ENCODE peak calls at places on chromosomes 2 and 18, in nine cellular contexts. K, C, T, Q, S, G, V, E and W are unnamed samples.

GRCh38 chr2:54740333-54740732 is 16.9 kb downstream of the EML6 start:
- DNase-seq in K (no peak), S (no peak), G (no peak), C (no peak), E (no peak), T (no peak), V (no peak), Q (no peak), W (no peak)

GRCh38 chr2:108640731-108641130 is 78.6 kb upstream of the RANBP2 start:
- DNase-seq in K (no peak), G (peak), C (peak), V (peak), Q (no peak), T (no peak), S (peak), E (peak), W (peak)

GRCh38 chr18:22434973-22435608 is 17.4 kb upstream of the CTAGE1 start:
- DNase-seq in V (peak), E (peak), T (no peak), Q (no peak), S (peak), C (peak), G (no peak), K (no peak), W (peak)

GRCh38 chr2:23120161-23120560 is 264.8 kb upstream of the KLHL29 start:
- DNase-seq in G (no peak), S (no peak), K (no peak), C (no peak), V (no peak), Q (no peak), T (no peak), E (no peak), W (no peak)

GRCh38 chr2:170022692-170023091 is 155.3 kb upstream of the MYO3B start:
- DNase-seq in T (no peak), G (no peak), C (peak), S (no peak), V (peak), E (peak), Q (no peak), K (no peak), W (peak)

GRCh38 chr2:100008960-100009359 is 133.4 kb downstream of the AFF3 start:
- DNase-seq in C (peak), E (peak), V (peak), S (no peak), T (no peak), Q (no peak), G (no peak), K (no peak), W (no peak)

GRCh38 chr18:13252696-13253410 is 34.3 kb downstream of the LDLRAD4 start:
- DNase-seq in Q (peak), G (no peak), V (no peak), K (no peak), S (no peak), T (no peak), E (no peak), C (no peak), W (no peak)

GRCh38 chr2:22153974-22154373 is 1030.2 kb downstream of the TDRD15 start:
- DNase-seq in S (no peak), E (no peak), Q (no peak), V (no peak), C (no peak), G (no peak), T (no peak), K (no peak), W (no peak)

GRCh38 chr2:171726841-171727460 is 39.7 kb downstream of the DYNC1I2 start:
- DNase-seq in Q (no peak), E (no peak), S (no peak), C (peak), K (no peak), T (no peak), G (no peak), V (peak), W (peak)

GRCh38 chr2:6186332-6187100 is 494.3 kb downstream of the SOX11 start:
- DNase-seq in G (peak), Q (no peak), T (peak), C (peak), V (no peak), S (no peak), E (peak), K (no peak), W (no peak)

GRCh38 chr2:188870289-188870688 is 103.9 kb upstream of the COL3A1 start:
- DNase-seq in V (peak), T (no peak), K (no peak), S (no peak), C (peak), G (no peak), Q (no peak), E (peak), W (peak)

DNA sequence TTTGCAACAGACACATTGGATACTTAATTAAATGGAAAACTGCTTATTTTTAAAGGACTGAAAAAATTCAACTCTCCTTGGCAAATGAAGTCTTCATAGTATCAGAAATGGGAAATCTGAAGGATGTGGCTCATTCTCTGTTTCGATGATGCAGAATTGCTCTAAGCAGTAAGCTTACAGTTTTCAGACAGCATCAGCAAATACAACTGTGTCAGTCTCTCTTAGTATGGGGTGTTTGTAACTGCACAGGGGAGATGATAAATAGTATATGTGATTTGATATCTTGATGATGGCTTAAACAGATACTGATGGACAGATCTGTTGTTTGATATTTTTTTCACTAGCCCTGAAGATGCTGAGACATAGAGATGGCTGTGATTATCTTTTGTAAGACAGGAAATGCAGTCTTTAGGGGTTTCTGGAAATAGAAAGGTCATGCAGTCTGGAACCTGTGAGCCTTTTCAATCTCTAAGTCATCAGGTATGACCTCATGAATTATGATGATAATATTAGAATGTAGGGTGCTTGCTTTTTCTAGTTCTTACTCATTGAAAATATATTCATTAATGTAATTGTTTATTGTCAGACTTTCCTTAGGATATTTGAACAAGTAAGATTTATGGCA is 84.2 kb downstream of the SLC4A10 start:
- DNase-seq in G (no peak), C (no peak), K (no peak), T (no peak), Q (no peak), S (no peak), V (no peak), E (peak), W (no peak)
- H3K4me3 ChIP-seq in G (no peak), C (no peak), K (no peak), T (no peak), Q (no peak), S (no peak), V (no peak), E (no peak), W (no peak)

GRCh38 chr2:216575465-216575864 is 57.8 kb upstream of the IGFBP2 start:
- DNase-seq in T (no peak), Q (no peak), K (no peak), G (no peak), V (no peak), E (no peak), S (no peak), C (no peak), W (no peak)

GRCh38 chr2:216574046-216574445 is 59.2 kb upstream of the IGFBP2 start:
- DNase-seq in Q (no peak), E (no peak), V (no peak), K (no peak), T (no peak), C (peak), S (no peak), G (no peak), W (peak)

GRCh38 chr2:216572582-216573578 is 60.3 kb upstream of the IGFBP2 start:
- DNase-seq in T (peak), Q (no peak), S (peak), E (no peak), G (no peak), C (peak), V (peak), K (no peak), W (peak)

GRCh38 chr2:216576611-216577010 is 56.6 kb upstream of the IGFBP2 start:
- DNase-seq in G (no peak), V (no peak), C (no peak), S (no peak), T (no peak), E (no peak), K (no peak), Q (no peak), W (no peak)

DNA sequence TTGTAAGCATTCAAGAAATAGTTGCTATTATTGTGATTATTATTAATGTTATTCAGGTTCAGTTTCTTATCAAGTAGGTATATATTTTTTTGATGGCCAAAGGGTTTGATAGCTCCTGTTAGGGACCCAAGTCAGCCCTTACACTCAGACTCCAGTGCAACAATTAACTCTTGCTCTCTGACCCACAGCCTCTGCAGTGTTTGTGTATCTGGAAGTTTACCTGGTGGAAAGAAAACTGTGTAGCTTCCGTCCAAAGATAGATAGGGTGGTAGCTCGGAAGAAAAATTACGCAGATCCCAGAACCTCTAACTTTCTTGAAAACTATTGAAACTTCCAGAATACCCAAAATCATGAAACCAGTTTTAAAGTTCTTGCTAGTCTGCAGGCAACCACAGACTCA is 58.6 kb upstream of the IGFBP2 start:
- DNase-seq in C (no peak), T (no peak), Q (no peak), V (no peak), K (no peak), S (no peak), G (no peak), E (no peak), W (no peak)
- TF ChIP-seq CTCF in C (no peak), T (no peak), Q (no peak), V (no peak), K (no peak), S (no peak), G (no peak), E (no peak), W (no peak)

GRCh38 chr2:203869610-203870042 is 2.1 kb downstream of the CTLA4 start:
- DNase-seq in Q (no peak), E (no peak), K (no peak), T (no peak), G (no peak), C (no peak), V (no peak), S (no peak), W (no peak)

GRCh38 chr2:203870481-203870880 is 2.9 kb downstream of the CTLA4 start:
- DNase-seq in Q (no peak), E (no peak), T (no peak), V (no peak), G (no peak), C (no peak), S (no peak), K (no peak), W (no peak)

GRCh38 chr2:203871371-203871983 is 3.9 kb downstream of the CTLA4 start:
- DNase-seq in G (no peak), S (no peak), C (no peak), T (no peak), V (no peak), Q (no peak), K (no peak), E (no peak), W (no peak)

GRCh38 chr2:203869207-203869606 is 1.6 kb downstream of the CTLA4 start:
- DNase-seq in V (no peak), G (no peak), K (no peak), T (no peak), S (no peak), C (no peak), E (no peak), Q (no peak), W (no peak)

GRCh38 chr2:203870942-203871341 is 3.4 kb downstream of the CTLA4 start:
- DNase-seq in C (no peak), E (no peak), K (no peak), S (no peak), G (no peak), V (no peak), T (no peak), Q (no peak), W (no peak)
- H3K4me3 ChIP-seq in C (no peak), E (no peak), K (no peak), S (no peak), G (no peak), V (no peak), T (no peak), Q (no peak), W (no peak)

GRCh38 chr2:231100990-231101389 is 23.9 kb downstream of the HTR2B start:
- DNase-seq in G (no peak), C (no peak), V (no peak), K (no peak), E (no peak), T (no peak), Q (no peak), S (no peak), W (no peak)

GRCh38 chr2:231104115-231104713 is 20.6 kb downstream of the HTR2B start:
- DNase-seq in T (peak), S (peak), Q (no peak), V (peak), E (peak), C (peak), G (peak), K (peak), W (peak)

GRCh38 chr2:231102772-231103171 is 22.1 kb downstream of the HTR2B start:
- DNase-seq in C (peak), V (no peak), S (no peak), K (no peak), T (no peak), G (no peak), Q (no peak), E (peak), W (peak)

GRCh38 chr2:231094671-231095346 is 30.0 kb downstream of the HTR2B start:
- DNase-seq in E (no peak), K (no peak), G (no peak), C (no peak), Q (no peak), S (no peak), V (no peak), T (no peak), W (no peak)

DNA sequence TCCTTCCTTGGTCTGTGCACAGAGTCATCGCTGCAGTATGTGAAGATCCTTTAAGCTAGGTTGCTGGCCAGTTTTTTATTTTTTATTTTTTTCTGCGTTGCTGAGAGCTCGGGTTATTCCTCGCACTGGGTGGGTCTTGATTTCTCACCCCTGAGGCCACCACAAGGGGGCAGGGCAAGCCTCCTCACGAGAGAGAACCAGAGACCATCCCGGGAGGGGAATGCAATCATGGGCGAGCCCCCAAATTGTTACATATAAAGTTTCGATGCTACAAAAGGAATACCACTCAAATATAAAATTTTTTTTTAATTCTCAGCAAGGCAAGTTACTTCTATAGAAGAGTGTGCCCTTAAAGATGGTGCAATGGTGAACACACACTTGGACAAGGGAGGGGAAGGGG is 24.9 kb downstream of the HTR2B start:
- DNase-seq in V (no peak), G (no peak), S (no peak), Q (no peak), E (no peak), T (no peak), K (peak), C (no peak), W (no peak)
- TF ChIP-seq CTCF in V (no peak), G (peak), S (peak), Q (no peak), E (no peak), T (no peak), K (peak), C (no peak), W (no peak)

GRCh38 chr18:2906522-2907458 is 60.0 kb downstream of the EMILIN2 start:
- DNase-seq in C (no peak), G (peak), E (no peak), S (peak), Q (peak), T (peak), K (peak), V (no peak), W (peak)
- H3K4me3 ChIP-seq in C (peak), G (peak), E (peak), S (peak), Q (peak), T (peak), K (peak), V (peak), W (peak)